ENCODE peak calls at places on chromosomes 2 and 18, in nine cellular contexts. One of them, this sample, is unnamed.

GRCh38 chr2:189129971-189130370 is 49.6 kb downstream of the COL5A2 start:
- DNase-seq in heart right ventricle: no peak
- DNase-seq in foreskin fibroblast: peak
- DNase-seq in endodermal cell: no peak
- DNase-seq in tibial artery: no peak
- DNase-seq in GM23338: no peak
- DNase-seq in brain microvascular endothelial cell: peak
- DNase-seq in body of pancreas: no peak
- DNase-seq in dorsolateral prefrontal cortex: no peak
- DNase-seq in this sample: peak

GRCh38 chr2:148023861-148024260 is 3.0 kb downstream of the MBD5 start:
- DNase-seq in heart right ventricle: no peak
- DNase-seq in foreskin fibroblast: no peak
- DNase-seq in endodermal cell: no peak
- DNase-seq in tibial artery: no peak
- DNase-seq in GM23338: no peak
- DNase-seq in brain microvascular endothelial cell: no peak
- DNase-seq in body of pancreas: no peak
- DNase-seq in dorsolateral prefrontal cortex: no peak
- DNase-seq in this sample: no peak

GRCh38 chr2:237403024-237403882 is 10.7 kb downstream of the COL6A3 start:
- DNase-seq in heart right ventricle: peak
- DNase-seq in foreskin fibroblast: peak
- DNase-seq in endodermal cell: no peak
- DNase-seq in tibial artery: peak
- DNase-seq in GM23338: no peak
- DNase-seq in brain microvascular endothelial cell: no peak
- DNase-seq in body of pancreas: no peak
- DNase-seq in dorsolateral prefrontal cortex: no peak
- DNase-seq in this sample: peak

GRCh38 chr2:133266926-133267590 is 301.2 kb downstream of the NCKAP5 start:
- DNase-seq in heart right ventricle: no peak
- DNase-seq in foreskin fibroblast: peak
- DNase-seq in endodermal cell: peak
- DNase-seq in tibial artery: no peak
- DNase-seq in GM23338: peak
- DNase-seq in brain microvascular endothelial cell: no peak
- DNase-seq in body of pancreas: no peak
- DNase-seq in dorsolateral prefrontal cortex: no peak
- DNase-seq in this sample: no peak

GRCh38 chr2:47486858-47487497 is 84.0 kb downstream of the MSH2 start:
- DNase-seq in heart right ventricle: no peak
- DNase-seq in foreskin fibroblast: peak
- DNase-seq in endodermal cell: no peak
- DNase-seq in tibial artery: no peak
- DNase-seq in GM23338: no peak
- DNase-seq in brain microvascular endothelial cell: no peak
- DNase-seq in body of pancreas: no peak
- DNase-seq in dorsolateral prefrontal cortex: no peak
- DNase-seq in this sample: no peak

GRCh38 chr2:238558456-238559099 is 131.9 kb downstream of the ASB1 start:
- DNase-seq in heart right ventricle: no peak
- DNase-seq in foreskin fibroblast: no peak
- DNase-seq in endodermal cell: no peak
- DNase-seq in tibial artery: no peak
- DNase-seq in GM23338: no peak
- DNase-seq in brain microvascular endothelial cell: no peak
- DNase-seq in body of pancreas: no peak
- DNase-seq in dorsolateral prefrontal cortex: no peak
- DNase-seq in this sample: no peak

GRCh38 chr2:133780997-133781513 is 212.8 kb upstream of the NCKAP5 start:
- DNase-seq in heart right ventricle: no peak
- DNase-seq in foreskin fibroblast: no peak
- DNase-seq in endodermal cell: no peak
- DNase-seq in tibial artery: no peak
- DNase-seq in GM23338: no peak
- DNase-seq in brain microvascular endothelial cell: no peak
- DNase-seq in body of pancreas: no peak
- DNase-seq in dorsolateral prefrontal cortex: no peak
- DNase-seq in this sample: no peak

GRCh38 chr18:46067431-46068007 is 4.5 kb downstream of the PSTPIP2 start:
- DNase-seq in heart right ventricle: no peak
- DNase-seq in foreskin fibroblast: no peak
- DNase-seq in endodermal cell: no peak
- DNase-seq in tibial artery: no peak
- DNase-seq in GM23338: peak
- DNase-seq in brain microvascular endothelial cell: no peak
- DNase-seq in body of pancreas: peak
- DNase-seq in dorsolateral prefrontal cortex: no peak
- DNase-seq in this sample: peak

GRCh38 chr2:8511868-8512612 is 169.8 kb upstream of the ID2 start:
- DNase-seq in heart right ventricle: no peak
- DNase-seq in foreskin fibroblast: peak
- DNase-seq in endodermal cell: no peak
- DNase-seq in tibial artery: no peak
- DNase-seq in GM23338: no peak
- DNase-seq in brain microvascular endothelial cell: peak
- DNase-seq in body of pancreas: no peak
- DNase-seq in dorsolateral prefrontal cortex: no peak
- DNase-seq in this sample: no peak

GRCh38 chr2:45069711-45070664 is 60.7 kb upstream of the SIX2 start:
- DNase-seq in heart right ventricle: no peak
- DNase-seq in foreskin fibroblast: peak
- DNase-seq in endodermal cell: no peak
- DNase-seq in tibial artery: no peak
- DNase-seq in GM23338: peak
- DNase-seq in brain microvascular endothelial cell: no peak
- DNase-seq in body of pancreas: no peak
- DNase-seq in dorsolateral prefrontal cortex: no peak
- DNase-seq in this sample: no peak

GRCh38 chr2:143668236-143668635 is 539.0 kb downstream of the ARHGAP15 start:
- DNase-seq in heart right ventricle: no peak
- DNase-seq in foreskin fibroblast: no peak
- DNase-seq in endodermal cell: no peak
- DNase-seq in tibial artery: no peak
- DNase-seq in GM23338: peak
- DNase-seq in brain microvascular endothelial cell: no peak
- DNase-seq in body of pancreas: no peak
- DNase-seq in dorsolateral prefrontal cortex: no peak
- DNase-seq in this sample: no peak

GRCh38 chr18:28147674-28148171 is 29.2 kb downstream of the CDH2 start:
- DNase-seq in heart right ventricle: no peak
- DNase-seq in foreskin fibroblast: no peak
- DNase-seq in endodermal cell: no peak
- DNase-seq in tibial artery: no peak
- DNase-seq in GM23338: no peak
- DNase-seq in brain microvascular endothelial cell: peak
- DNase-seq in body of pancreas: no peak
- DNase-seq in dorsolateral prefrontal cortex: peak
- DNase-seq in this sample: peak

GRCh38 chr2:205033431-205033830 is 488.2 kb downstream of the PARD3B start:
- DNase-seq in heart right ventricle: no peak
- DNase-seq in foreskin fibroblast: no peak
- DNase-seq in endodermal cell: no peak
- DNase-seq in tibial artery: no peak
- DNase-seq in GM23338: no peak
- DNase-seq in brain microvascular endothelial cell: no peak
- DNase-seq in body of pancreas: no peak
- DNase-seq in dorsolateral prefrontal cortex: no peak
- DNase-seq in this sample: no peak

GRCh38 chr2:128693630-128694029 is 375.0 kb upstream of the HS6ST1 start:
- DNase-seq in heart right ventricle: no peak
- DNase-seq in foreskin fibroblast: no peak
- DNase-seq in endodermal cell: no peak
- DNase-seq in tibial artery: peak
- DNase-seq in GM23338: no peak
- DNase-seq in brain microvascular endothelial cell: no peak
- DNase-seq in body of pancreas: no peak
- DNase-seq in dorsolateral prefrontal cortex: no peak
- DNase-seq in this sample: no peak

GRCh38 chr2:111185496-111186022 is 64.8 kb downstream of the BCL2L11 start:
- DNase-seq in heart right ventricle: peak
- DNase-seq in foreskin fibroblast: no peak
- DNase-seq in endodermal cell: peak
- DNase-seq in tibial artery: peak
- DNase-seq in GM23338: no peak
- DNase-seq in brain microvascular endothelial cell: no peak
- DNase-seq in body of pancreas: peak
- DNase-seq in dorsolateral prefrontal cortex: no peak
- DNase-seq in this sample: no peak

DNA sequence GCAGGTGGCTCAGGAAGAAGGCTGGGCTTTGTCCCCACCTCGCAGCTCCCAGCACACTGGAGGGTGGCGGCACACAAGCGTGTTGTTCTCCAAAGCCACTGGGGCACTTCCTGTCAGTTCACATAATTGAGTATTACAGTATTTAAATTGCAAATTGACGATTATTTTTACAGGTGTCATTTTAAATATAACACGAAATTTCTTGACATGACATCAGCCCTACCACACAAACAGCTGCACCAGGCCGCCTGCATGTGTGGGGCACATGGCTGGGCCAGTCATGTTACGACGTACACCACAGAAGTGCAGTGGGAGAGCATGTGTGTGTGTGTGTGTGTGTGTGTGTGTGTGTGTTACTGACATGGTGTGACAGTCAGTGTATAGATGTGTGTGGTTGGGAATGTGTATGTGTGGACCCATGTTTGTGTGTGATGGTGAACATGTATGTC is 155.6 kb downstream of the TTC32 start:
- DNase-seq in heart right ventricle: no peak
- DNase-seq in foreskin fibroblast: no peak
- DNase-seq in endodermal cell: no peak
- DNase-seq in tibial artery: no peak
- DNase-seq in GM23338: no peak
- DNase-seq in brain microvascular endothelial cell: no peak
- DNase-seq in body of pancreas: no peak
- DNase-seq in dorsolateral prefrontal cortex: no peak
- DNase-seq in this sample: no peak
- H3K4me3 ChIP-seq in heart right ventricle: no peak
- H3K4me3 ChIP-seq in foreskin fibroblast: no peak
- H3K4me3 ChIP-seq in endodermal cell: no peak
- H3K4me3 ChIP-seq in tibial artery: no peak
- H3K4me3 ChIP-seq in GM23338: no peak
- H3K4me3 ChIP-seq in brain microvascular endothelial cell: no peak
- H3K4me3 ChIP-seq in body of pancreas: no peak
- H3K4me3 ChIP-seq in dorsolateral prefrontal cortex: no peak
- H3K4me3 ChIP-seq in this sample: no peak

DNA sequence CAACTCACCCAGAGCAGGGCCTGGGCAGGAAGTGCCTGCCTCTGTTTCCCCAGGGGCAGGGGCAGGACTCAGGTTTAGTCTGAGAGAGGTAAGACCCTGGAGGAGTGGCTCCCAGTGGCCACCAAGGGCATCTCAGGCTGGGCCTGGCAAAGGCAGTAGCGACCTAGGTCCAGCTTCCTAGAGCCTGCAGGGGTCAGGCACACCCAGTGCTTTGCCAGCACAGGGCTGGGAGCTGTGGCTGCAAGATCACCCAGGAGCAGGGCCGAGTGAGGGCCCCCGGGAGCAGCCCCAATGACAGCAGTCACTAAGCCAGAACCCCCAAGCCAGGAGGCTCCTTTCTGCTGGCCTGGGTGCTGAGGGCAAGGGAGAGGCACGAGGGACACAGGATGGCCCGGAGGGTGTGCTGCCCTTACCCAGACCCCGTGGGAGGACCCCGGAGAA is 8.8 kb upstream of the DUSP2 start:
- DNase-seq in heart right ventricle: no peak
- DNase-seq in foreskin fibroblast: no peak
- DNase-seq in endodermal cell: peak
- DNase-seq in tibial artery: peak
- DNase-seq in GM23338: no peak
- DNase-seq in brain microvascular endothelial cell: no peak
- DNase-seq in body of pancreas: no peak
- DNase-seq in dorsolateral prefrontal cortex: no peak
- DNase-seq in this sample: no peak
- TF ChIP-seq CTCF in heart right ventricle: no peak
- TF ChIP-seq CTCF in foreskin fibroblast: no peak
- TF ChIP-seq CTCF in endodermal cell: peak
- TF ChIP-seq CTCF in tibial artery: no peak
- TF ChIP-seq CTCF in GM23338: no peak
- TF ChIP-seq CTCF in brain microvascular endothelial cell: peak
- TF ChIP-seq CTCF in body of pancreas: no peak
- TF ChIP-seq CTCF in dorsolateral prefrontal cortex: no peak
- TF ChIP-seq CTCF in this sample: no peak

DNA sequence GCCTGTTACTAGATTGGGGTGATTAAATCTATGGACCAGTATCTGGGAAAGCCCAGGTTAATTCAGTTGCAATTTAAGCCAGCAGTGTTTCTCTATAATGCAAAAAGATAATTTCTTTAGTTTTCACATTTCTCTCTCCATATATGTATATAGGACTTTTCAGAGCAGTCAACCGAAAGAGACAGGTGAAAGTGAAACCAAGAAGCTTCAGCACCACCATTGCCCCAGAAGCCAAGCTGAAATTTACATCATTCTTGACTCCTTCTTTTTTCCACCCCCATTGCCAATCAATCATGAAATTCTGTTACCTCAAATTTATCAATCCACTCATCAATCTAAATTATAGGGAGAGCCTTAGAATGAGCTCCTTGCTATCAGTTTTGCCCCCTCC is 2.8 kb upstream of the LRP2 start:
- DNase-seq in heart right ventricle: no peak
- DNase-seq in foreskin fibroblast: no peak
- DNase-seq in endodermal cell: no peak
- DNase-seq in tibial artery: no peak
- DNase-seq in GM23338: peak
- DNase-seq in brain microvascular endothelial cell: no peak
- DNase-seq in body of pancreas: no peak
- DNase-seq in dorsolateral prefrontal cortex: no peak
- DNase-seq in this sample: no peak
- H3K4me3 ChIP-seq in heart right ventricle: no peak
- H3K4me3 ChIP-seq in foreskin fibroblast: peak
- H3K4me3 ChIP-seq in endodermal cell: peak
- H3K4me3 ChIP-seq in tibial artery: peak
- H3K4me3 ChIP-seq in GM23338: peak
- H3K4me3 ChIP-seq in brain microvascular endothelial cell: no peak
- H3K4me3 ChIP-seq in body of pancreas: no peak
- H3K4me3 ChIP-seq in dorsolateral prefrontal cortex: peak
- H3K4me3 ChIP-seq in this sample: no peak

DNA sequence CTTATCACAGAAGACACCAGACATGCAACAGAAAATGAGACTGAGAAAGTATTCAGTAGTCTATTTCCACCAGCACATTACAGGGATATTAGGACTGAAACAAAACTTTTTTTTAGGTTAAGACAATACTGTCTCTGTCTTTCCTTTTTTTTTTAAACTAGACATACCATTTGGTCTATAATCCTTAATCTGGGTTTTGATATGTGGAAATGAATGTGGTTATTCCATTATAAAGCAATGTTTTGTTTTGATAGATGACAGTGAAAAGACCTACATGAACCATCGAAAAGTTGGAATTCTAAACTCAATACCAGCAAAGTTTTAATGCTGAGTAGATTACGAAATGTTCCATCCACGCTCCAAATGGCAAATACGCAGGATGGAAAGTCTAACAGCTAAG is 123.4 kb downstream of the TCF4 start:
- DNase-seq in heart right ventricle: no peak
- DNase-seq in foreskin fibroblast: no peak
- DNase-seq in endodermal cell: no peak
- DNase-seq in tibial artery: no peak
- DNase-seq in GM23338: no peak
- DNase-seq in brain microvascular endothelial cell: no peak
- DNase-seq in body of pancreas: no peak
- DNase-seq in dorsolateral prefrontal cortex: no peak
- DNase-seq in this sample: no peak
- TF ChIP-seq CTCF in heart right ventricle: no peak
- TF ChIP-seq CTCF in foreskin fibroblast: no peak
- TF ChIP-seq CTCF in endodermal cell: no peak
- TF ChIP-seq CTCF in tibial artery: no peak
- TF ChIP-seq CTCF in GM23338: no peak
- TF ChIP-seq CTCF in brain microvascular endothelial cell: no peak
- TF ChIP-seq CTCF in body of pancreas: no peak
- TF ChIP-seq CTCF in dorsolateral prefrontal cortex: no peak
- TF ChIP-seq CTCF in this sample: no peak

This sample was measured in cardiac fibroblast.